ENCODE peak calls at places on chromosomes 1 and 21, in six cellular contexts. V, L, A, J, E and Z are unnamed samples.

GRCh38 chr1:235906436-235906835 is 39.7 kb upstream of the LYST start:
- DNase-seq in V (no peak), L (no peak), A (no peak), J (no peak), E (no peak), Z (no peak)

GRCh38 chr21:42269382-42269781 is 45.8 kb downstream of the TFF3 start:
- DNase-seq in V (no peak), L (no peak), A (no peak), J (no peak), E (no peak), Z (no peak)

GRCh38 chr1:27137544-27138075 is 17.3 kb downstream of the SLC9A1 start:
- DNase-seq in V (no peak), L (no peak), A (no peak), J (no peak), E (no peak), Z (no peak)

GRCh38 chr1:241475688-241476087 is 43.9 kb downstream of the FH start:
- DNase-seq in V (no peak), L (no peak), A (no peak), J (no peak), E (no peak), Z (no peak)

GRCh38 chr1:194755241-194755953 is 1569.0 kb upstream of the B3GALT2 start:
- DNase-seq in V (peak), L (peak), A (no peak), J (no peak), E (no peak), Z (peak)

GRCh38 chr1:47932744-47933143 is 64.4 kb downstream of the TRABD2B start:
- DNase-seq in V (no peak), L (no peak), A (no peak), J (no peak), E (no peak), Z (no peak)

GRCh38 chr21:45989355-45990048 is 7.9 kb downstream of the COL6A1 start:
- DNase-seq in V (no peak), L (no peak), A (no peak), J (no peak), E (peak), Z (no peak)

GRCh38 chr1:156534424-156535060 is 34.0 kb upstream of the MEF2D start:
- DNase-seq in V (no peak), L (no peak), A (no peak), J (no peak), E (no peak), Z (no peak)

GRCh38 chr1:26959722-26960624 is at the start of gene KDF1:
- DNase-seq in V (no peak), L (no peak), A (no peak), J (peak), E (peak), Z (no peak)

GRCh38 chr1:169925505-169926482 is 32.1 kb upstream of the SCYL3 start:
- DNase-seq in V (no peak), L (no peak), A (no peak), J (no peak), E (no peak), Z (no peak)

GRCh38 chr1:65795311-65795710 is 2.6 kb downstream of the PDE4B start:
- DNase-seq in V (no peak), L (no peak), A (no peak), J (no peak), E (no peak), Z (peak)

GRCh38 chr1:207327994-207328393 is 6.5 kb downstream of the CD55 start:
- DNase-seq in V (no peak), L (no peak), A (no peak), J (no peak), E (no peak), Z (no peak)

GRCh38 chr21:23936224-23936623 is 1671.1 kb downstream of the MRPL39 start:
- DNase-seq in V (peak), L (no peak), A (peak), J (peak), E (no peak), Z (peak)

GRCh38 chr1:101175886-101176285 is 60.9 kb upstream of the S1PR1 start:
- DNase-seq in V (no peak), L (no peak), A (no peak), J (no peak), E (no peak), Z (no peak)

GRCh38 chr1:28104866-28105467 is 16.6 kb upstream of the EYA3 start:
- DNase-seq in V (no peak), L (no peak), A (no peak), J (peak), E (no peak), Z (no peak)

GRCh38 chr1:39567302-39567701 is 9.3 kb downstream of the PABPC4 start:
- DNase-seq in V (no peak), L (no peak), A (no peak), J (no peak), E (no peak), Z (no peak)

GRCh38 chr1:2429780-2430591 is 17.6 kb upstream of the PEX10 start:
- DNase-seq in V (no peak), L (no peak), A (no peak), J (no peak), E (no peak), Z (no peak)

GRCh38 chr1:215568287-215568692 is 1.2 kb downstream of the KCTD3 start:
- DNase-seq in V (no peak), L (peak), A (peak), J (peak), E (no peak), Z (peak)

GRCh38 chr1:181190362-181191035 is 102.0 kb downstream of the IER5 start:
- DNase-seq in V (peak), L (no peak), A (no peak), J (no peak), E (peak), Z (no peak)

GRCh38 chr1:11470912-11471311 is 8.0 kb upstream of the DISP3 start:
- DNase-seq in V (no peak), L (no peak), A (no peak), J (no peak), E (no peak), Z (no peak)

GRCh38 chr1:63651110-63651776 is 58.0 kb downstream of the PGM1 start:
- DNase-seq in V (no peak), L (no peak), A (no peak), J (no peak), E (peak), Z (no peak)

GRCh38 chr21:17726047-17726446 is 93.1 kb downstream of the C21orf91 start:
- DNase-seq in V (no peak), L (peak), A (no peak), J (peak), E (no peak), Z (no peak)

GRCh38 chr1:32327204-32327603 is 8.8 kb downstream of the MARCKSL1 start:
- DNase-seq in V (no peak), L (no peak), A (no peak), J (no peak), E (no peak), Z (no peak)

GRCh38 chr1:47209725-47210330 is 20.0 kb upstream of the PDZK1IP1 start:
- DNase-seq in V (no peak), L (no peak), A (no peak), J (no peak), E (no peak), Z (no peak)

GRCh38 chr1:234999513-234999940 is 129.1 kb downstream of the TOMM20 start:
- DNase-seq in V (no peak), L (no peak), A (no peak), J (no peak), E (no peak), Z (no peak)

GRCh38 chr1:88673446-88673845 is 10.6 kb upstream of the PKN2 start:
- DNase-seq in V (no peak), L (no peak), A (no peak), J (no peak), E (no peak), Z (no peak)

GRCh38 chr1:164583196-164583595 is 24.2 kb downstream of the PBX1 start:
- DNase-seq in V (no peak), L (no peak), A (no peak), J (no peak), E (no peak), Z (no peak)

GRCh38 chr1:83897516-83897915 is 101.4 kb downstream of the TTLL7 start:
- DNase-seq in V (no peak), L (no peak), A (no peak), J (no peak), E (no peak), Z (no peak)

GRCh38 chr1:206506803-206507394 is 432 bp upstream of the RASSF5 start:
- DNase-seq in V (no peak), L (no peak), A (no peak), J (no peak), E (peak), Z (no peak)